ENCODE peak calls at places on chromosomes 3 and 15, in seven cellular contexts. S, D, B, X, E, N and G are unnamed samples.

GRCh38 chr15:66027268-66027806 is 158.0 kb downstream of the RAB11A start:
- DNase-seq in S (no peak), D (no peak), B (no peak), X (no peak), E (peak), N (no peak), G (no peak)

GRCh38 chr3:54874816-54875556 is 52.9 kb downstream of the LRTM1 start:
- DNase-seq in S (no peak), D (no peak), B (no peak), X (peak), E (no peak), N (no peak), G (no peak)

GRCh38 chr3:138180375-138181029 is 5.8 kb upstream of the DBR1 start:
- DNase-seq in S (peak), D (peak), B (no peak), X (no peak), E (no peak), N (peak), G (no peak)

GRCh38 chr15:59059076-59059597 is 45.8 kb upstream of the CCNB2 start:
- DNase-seq in S (no peak), D (no peak), B (no peak), X (no peak), E (no peak), N (no peak), G (no peak)

GRCh38 chr15:60760646-60761504 is 281.9 kb upstream of the ICE2 start:
- DNase-seq in S (no peak), D (no peak), B (no peak), X (no peak), E (peak), N (no peak), G (no peak)

GRCh38 chr3:1677576-1678164 is 421.0 kb upstream of the CNTN4 start:
- DNase-seq in S (no peak), D (no peak), B (no peak), X (no peak), E (no peak), N (no peak), G (no peak)

GRCh38 chr3:66819993-66820501 is 178.1 kb upstream of the KBTBD8 start:
- DNase-seq in S (no peak), D (peak), B (no peak), X (peak), E (no peak), N (peak), G (no peak)

GRCh38 chr15:52020253-52021085 is 1.4 kb downstream of the MAPK6 start:
- DNase-seq in S (peak), D (peak), B (no peak), X (no peak), E (peak), N (no peak), G (no peak)

GRCh38 chr3:37163262-37164020 is 10.9 kb downstream of the LRRFIP2 start:
- DNase-seq in S (no peak), D (no peak), B (no peak), X (peak), E (peak), N (no peak), G (no peak)

GRCh38 chr3:56835626-56836025 is 33.9 kb upstream of the ARHGEF3 start:
- DNase-seq in S (no peak), D (no peak), B (no peak), X (no peak), E (no peak), N (no peak), G (no peak)

GRCh38 chr15:75578206-75578947 is 738 bp downstream of the PTPN9 start:
- DNase-seq in S (peak), D (no peak), B (no peak), X (peak), E (no peak), N (no peak), G (no peak)